ENCODE peak calls at places on chromosomes 12 and 14, in nine cellular contexts. One of them, this sample, is unnamed.
A peak's percentile ranks its signal among the peaks of the same experiment; 100 is the strongest.

GRCh38 chr12:11834104-11834812 is 184.8 kb downstream of the ETV6 start:
- DNase-seq in NCI-H1092: no peak
- DNase-seq in H4: no peak
- DNase-seq in stimulated activated CD4-positive, alpha-beta T cell treated with anti-CD3 and anti-CD28 coated beads, TNF-alpha, amount 100 ng/mL, for 48 hours: no peak
- DNase-seq in RKO: no peak
- DNase-seq in astrocyte: peak; percentile 40
- DNase-seq in COR-L47: no peak
- DNase-seq in A549: no peak
- DNase-seq in transverse colon: no peak
- DNase-seq in this sample: no peak

GRCh38 chr12:98896938-98897337 is 251.8 kb downstream of the APAF1 start:
- DNase-seq in COR-L47: no peak
- DNase-seq in NCI-H1092: no peak
- DNase-seq in A549: no peak
- DNase-seq in transverse colon: no peak
- DNase-seq in H4: no peak
- DNase-seq in astrocyte: no peak
- DNase-seq in stimulated activated CD4-positive, alpha-beta T cell treated with anti-CD3 and anti-CD28 coated beads, TNF-alpha, amount 100 ng/mL, for 48 hours: no peak
- DNase-seq in RKO: peak; percentile 2
- DNase-seq in this sample: no peak

GRCh38 chr14:74243051-74243450 is 3.8 kb downstream of the VSX2 start:
- DNase-seq in astrocyte: no peak
- DNase-seq in stimulated activated CD4-positive, alpha-beta T cell treated with anti-CD3 and anti-CD28 coated beads, TNF-alpha, amount 100 ng/mL, for 48 hours: no peak
- DNase-seq in H4: no peak
- DNase-seq in NCI-H1092: no peak
- DNase-seq in transverse colon: no peak
- DNase-seq in RKO: no peak
- DNase-seq in COR-L47: no peak
- DNase-seq in A549: no peak
- DNase-seq in this sample: no peak

GRCh38 chr12:105190530-105190929 is 45.4 kb downstream of the APPL2 start:
- DNase-seq in transverse colon: no peak
- DNase-seq in H4: no peak
- DNase-seq in NCI-H1092: no peak
- DNase-seq in COR-L47: no peak
- DNase-seq in astrocyte: no peak
- DNase-seq in RKO: no peak
- DNase-seq in A549: no peak
- DNase-seq in stimulated activated CD4-positive, alpha-beta T cell treated with anti-CD3 and anti-CD28 coated beads, TNF-alpha, amount 100 ng/mL, for 48 hours: no peak
- DNase-seq in this sample: no peak

GRCh38 chr14:67480011-67480410 is 8.5 kb downstream of the TMEM229B start:
- DNase-seq in RKO: no peak
- DNase-seq in NCI-H1092: peak; percentile 69
- DNase-seq in H4: no peak
- DNase-seq in astrocyte: no peak
- DNase-seq in transverse colon: no peak
- DNase-seq in stimulated activated CD4-positive, alpha-beta T cell treated with anti-CD3 and anti-CD28 coated beads, TNF-alpha, amount 100 ng/mL, for 48 hours: no peak
- DNase-seq in COR-L47: peak; percentile 27
- DNase-seq in A549: no peak
- DNase-seq in this sample: no peak

GRCh38 chr14:73237786-73238261 is 518 bp downstream of the PAPLN start:
- DNase-seq in A549: peak; percentile 48
- DNase-seq in COR-L47: no peak
- DNase-seq in astrocyte: no peak
- DNase-seq in transverse colon: no peak
- DNase-seq in RKO: no peak
- DNase-seq in H4: no peak
- DNase-seq in stimulated activated CD4-positive, alpha-beta T cell treated with anti-CD3 and anti-CD28 coated beads, TNF-alpha, amount 100 ng/mL, for 48 hours: no peak
- DNase-seq in NCI-H1092: no peak
- DNase-seq in this sample: no peak

GRCh38 chr12:20492251-20492728 is 124.0 kb downstream of the PDE3A start:
- DNase-seq in stimulated activated CD4-positive, alpha-beta T cell treated with anti-CD3 and anti-CD28 coated beads, TNF-alpha, amount 100 ng/mL, for 48 hours: no peak
- DNase-seq in astrocyte: peak; percentile 58
- DNase-seq in RKO: peak; percentile 80
- DNase-seq in A549: peak; percentile 21
- DNase-seq in COR-L47: no peak
- DNase-seq in NCI-H1092: no peak
- DNase-seq in H4: peak; percentile 77
- DNase-seq in transverse colon: no peak
- DNase-seq in this sample: no peak

GRCh38 chr12:65891987-65892481 is 67.8 kb downstream of the HMGA2 start:
- DNase-seq in transverse colon: peak; percentile 55
- DNase-seq in RKO: peak; percentile 100
- DNase-seq in stimulated activated CD4-positive, alpha-beta T cell treated with anti-CD3 and anti-CD28 coated beads, TNF-alpha, amount 100 ng/mL, for 48 hours: no peak
- DNase-seq in NCI-H1092: no peak
- DNase-seq in astrocyte: peak; percentile 100
- DNase-seq in A549: peak; percentile 64
- DNase-seq in H4: peak; percentile 90
- DNase-seq in COR-L47: no peak
- DNase-seq in this sample: peak; percentile 66

GRCh38 chr12:60529261-60529660 is 933.4 kb downstream of the SLC16A7 start:
- DNase-seq in transverse colon: no peak
- DNase-seq in A549: no peak
- DNase-seq in astrocyte: no peak
- DNase-seq in H4: no peak
- DNase-seq in stimulated activated CD4-positive, alpha-beta T cell treated with anti-CD3 and anti-CD28 coated beads, TNF-alpha, amount 100 ng/mL, for 48 hours: no peak
- DNase-seq in COR-L47: no peak
- DNase-seq in RKO: no peak
- DNase-seq in NCI-H1092: no peak
- DNase-seq in this sample: no peak

GRCh38 chr12:107404981-107405380 is 280.6 kb upstream of the PWP1 start:
- DNase-seq in NCI-H1092: no peak
- DNase-seq in A549: peak; percentile 40
- DNase-seq in H4: peak; percentile 72
- DNase-seq in RKO: peak; percentile 62
- DNase-seq in COR-L47: peak; percentile 36
- DNase-seq in stimulated activated CD4-positive, alpha-beta T cell treated with anti-CD3 and anti-CD28 coated beads, TNF-alpha, amount 100 ng/mL, for 48 hours: no peak
- DNase-seq in transverse colon: peak; percentile 12
- DNase-seq in astrocyte: peak; percentile 25
- DNase-seq in this sample: peak; percentile 41

GRCh38 chr12:124397399-124397679 is 102.4 kb downstream of the RFLNA start:
- DNase-seq in stimulated activated CD4-positive, alpha-beta T cell treated with anti-CD3 and anti-CD28 coated beads, TNF-alpha, amount 100 ng/mL, for 48 hours: no peak
- DNase-seq in A549: no peak
- DNase-seq in NCI-H1092: no peak
- DNase-seq in H4: no peak
- DNase-seq in COR-L47: no peak
- DNase-seq in astrocyte: no peak
- DNase-seq in transverse colon: no peak
- DNase-seq in RKO: no peak
- DNase-seq in this sample: peak; percentile 75

GRCh38 chr14:95185452-95186392 is 28.4 kb upstream of the DICER1 start:
- DNase-seq in stimulated activated CD4-positive, alpha-beta T cell treated with anti-CD3 and anti-CD28 coated beads, TNF-alpha, amount 100 ng/mL, for 48 hours: no peak
- DNase-seq in astrocyte: no peak
- DNase-seq in A549: no peak
- DNase-seq in COR-L47: no peak
- DNase-seq in RKO: no peak
- DNase-seq in H4: peak; percentile 52
- DNase-seq in NCI-H1092: no peak
- DNase-seq in transverse colon: peak; percentile 53
- DNase-seq in this sample: peak; percentile 61

GRCh38 chr12:6698352-6699046 is 2.1 kb downstream of the PIANP start:
- DNase-seq in A549: no peak
- DNase-seq in astrocyte: no peak
- DNase-seq in stimulated activated CD4-positive, alpha-beta T cell treated with anti-CD3 and anti-CD28 coated beads, TNF-alpha, amount 100 ng/mL, for 48 hours: no peak
- DNase-seq in COR-L47: no peak
- DNase-seq in NCI-H1092: no peak
- DNase-seq in transverse colon: no peak
- DNase-seq in H4: no peak
- DNase-seq in RKO: no peak
- DNase-seq in this sample: no peak

GRCh38 chr12:131075611-131076010 is 121.9 kb downstream of the ADGRD1 start:
- DNase-seq in astrocyte: no peak
- DNase-seq in COR-L47: no peak
- DNase-seq in RKO: no peak
- DNase-seq in stimulated activated CD4-positive, alpha-beta T cell treated with anti-CD3 and anti-CD28 coated beads, TNF-alpha, amount 100 ng/mL, for 48 hours: no peak
- DNase-seq in H4: no peak
- DNase-seq in transverse colon: no peak
- DNase-seq in NCI-H1092: no peak
- DNase-seq in A549: no peak
- DNase-seq in this sample: peak; percentile 10

GRCh38 chr12:121144416-121144914 is 11.8 kb downstream of the P2RX7 start:
- DNase-seq in RKO: peak; percentile 61
- DNase-seq in H4: peak; percentile 34
- DNase-seq in stimulated activated CD4-positive, alpha-beta T cell treated with anti-CD3 and anti-CD28 coated beads, TNF-alpha, amount 100 ng/mL, for 48 hours: no peak
- DNase-seq in A549: no peak
- DNase-seq in COR-L47: no peak
- DNase-seq in transverse colon: no peak
- DNase-seq in NCI-H1092: no peak
- DNase-seq in astrocyte: no peak
- DNase-seq in this sample: no peak

GRCh38 chr12:31526158-31526546 is 64.8 kb downstream of the DENND5B start:
- DNase-seq in A549: no peak
- DNase-seq in H4: no peak
- DNase-seq in COR-L47: no peak
- DNase-seq in stimulated activated CD4-positive, alpha-beta T cell treated with anti-CD3 and anti-CD28 coated beads, TNF-alpha, amount 100 ng/mL, for 48 hours: no peak
- DNase-seq in transverse colon: no peak
- DNase-seq in NCI-H1092: no peak
- DNase-seq in RKO: no peak
- DNase-seq in astrocyte: no peak
- DNase-seq in this sample: no peak

GRCh38 chr14:31024042-31024480 is 1.4 kb upstream of the AP4S1 start:
- DNase-seq in COR-L47: no peak
- DNase-seq in H4: no peak
- DNase-seq in astrocyte: no peak
- DNase-seq in NCI-H1092: no peak
- DNase-seq in stimulated activated CD4-positive, alpha-beta T cell treated with anti-CD3 and anti-CD28 coated beads, TNF-alpha, amount 100 ng/mL, for 48 hours: no peak
- DNase-seq in A549: no peak
- DNase-seq in RKO: peak; percentile 12
- DNase-seq in transverse colon: no peak
- DNase-seq in this sample: no peak

GRCh38 chr12:77113971-77114370 is 48.6 kb upstream of the E2F7 start:
- DNase-seq in H4: no peak
- DNase-seq in transverse colon: no peak
- DNase-seq in A549: no peak
- DNase-seq in stimulated activated CD4-positive, alpha-beta T cell treated with anti-CD3 and anti-CD28 coated beads, TNF-alpha, amount 100 ng/mL, for 48 hours: no peak
- DNase-seq in COR-L47: no peak
- DNase-seq in RKO: peak; percentile 47
- DNase-seq in NCI-H1092: no peak
- DNase-seq in astrocyte: peak; percentile 35
- DNase-seq in this sample: no peak

GRCh38 chr14:38808734-38809455 is 294.1 kb downstream of the SEC23A start:
- DNase-seq in RKO: no peak
- DNase-seq in A549: no peak
- DNase-seq in NCI-H1092: no peak
- DNase-seq in transverse colon: peak; percentile 86
- DNase-seq in stimulated activated CD4-positive, alpha-beta T cell treated with anti-CD3 and anti-CD28 coated beads, TNF-alpha, amount 100 ng/mL, for 48 hours: no peak
- DNase-seq in COR-L47: no peak
- DNase-seq in H4: no peak
- DNase-seq in astrocyte: no peak
- DNase-seq in this sample: no peak

GRCh38 chr12:89882051-89882450 is 173.4 kb upstream of the ATP2B1 start:
- DNase-seq in astrocyte: peak; percentile 50
- DNase-seq in A549: no peak
- DNase-seq in RKO: no peak
- DNase-seq in transverse colon: no peak
- DNase-seq in COR-L47: no peak
- DNase-seq in stimulated activated CD4-positive, alpha-beta T cell treated with anti-CD3 and anti-CD28 coated beads, TNF-alpha, amount 100 ng/mL, for 48 hours: no peak
- DNase-seq in H4: peak; percentile 49
- DNase-seq in NCI-H1092: no peak
- DNase-seq in this sample: no peak

GRCh38 chr14:90381999-90382451 is 14.8 kb upstream of the CALM1 start:
- DNase-seq in astrocyte: no peak
- DNase-seq in COR-L47: peak; percentile 81
- DNase-seq in stimulated activated CD4-positive, alpha-beta T cell treated with anti-CD3 and anti-CD28 coated beads, TNF-alpha, amount 100 ng/mL, for 48 hours: no peak
- DNase-seq in H4: no peak
- DNase-seq in NCI-H1092: peak; percentile 76
- DNase-seq in A549: no peak
- DNase-seq in RKO: no peak
- DNase-seq in transverse colon: peak; percentile 90
- DNase-seq in this sample: peak; percentile 77

GRCh38 chr12:21296751-21297406 is 37.8 kb downstream of the SLCO1A2 start:
- DNase-seq in astrocyte: peak; percentile 1
- DNase-seq in NCI-H1092: no peak
- DNase-seq in stimulated activated CD4-positive, alpha-beta T cell treated with anti-CD3 and anti-CD28 coated beads, TNF-alpha, amount 100 ng/mL, for 48 hours: no peak
- DNase-seq in A549: peak; percentile 16
- DNase-seq in transverse colon: no peak
- DNase-seq in RKO: peak; percentile 44
- DNase-seq in COR-L47: no peak
- DNase-seq in H4: no peak
- DNase-seq in this sample: no peak

GRCh38 chr12:133236144-133236543 is 467 bp upstream of the ANHX start:
- DNase-seq in astrocyte: no peak
- DNase-seq in COR-L47: no peak
- DNase-seq in A549: no peak
- DNase-seq in H4: no peak
- DNase-seq in stimulated activated CD4-positive, alpha-beta T cell treated with anti-CD3 and anti-CD28 coated beads, TNF-alpha, amount 100 ng/mL, for 48 hours: no peak
- DNase-seq in RKO: no peak
- DNase-seq in transverse colon: no peak
- DNase-seq in NCI-H1092: no peak
- DNase-seq in this sample: peak; percentile 38

GRCh38 chr14:31837056-31837455 is 240.0 kb upstream of the ARHGAP5 start:
- DNase-seq in COR-L47: no peak
- DNase-seq in NCI-H1092: no peak
- DNase-seq in RKO: no peak
- DNase-seq in H4: no peak
- DNase-seq in stimulated activated CD4-positive, alpha-beta T cell treated with anti-CD3 and anti-CD28 coated beads, TNF-alpha, amount 100 ng/mL, for 48 hours: no peak
- DNase-seq in A549: no peak
- DNase-seq in astrocyte: no peak
- DNase-seq in transverse colon: no peak
- DNase-seq in this sample: no peak

GRCh38 chr12:109706747-109707469 is 6.7 kb upstream of the FAM222A start:
- DNase-seq in stimulated activated CD4-positive, alpha-beta T cell treated with anti-CD3 and anti-CD28 coated beads, TNF-alpha, amount 100 ng/mL, for 48 hours: no peak
- DNase-seq in RKO: no peak
- DNase-seq in transverse colon: peak; percentile 41
- DNase-seq in COR-L47: peak; percentile 58
- DNase-seq in NCI-H1092: no peak
- DNase-seq in H4: no peak
- DNase-seq in astrocyte: no peak
- DNase-seq in A549: no peak
- DNase-seq in this sample: no peak

GRCh38 chr12:54189198-54189539 is 384 bp upstream of the SMUG1 start:
- DNase-seq in RKO: no peak
- DNase-seq in H4: no peak
- DNase-seq in A549: no peak
- DNase-seq in COR-L47: no peak
- DNase-seq in transverse colon: no peak
- DNase-seq in stimulated activated CD4-positive, alpha-beta T cell treated with anti-CD3 and anti-CD28 coated beads, TNF-alpha, amount 100 ng/mL, for 48 hours: no peak
- DNase-seq in NCI-H1092: no peak
- DNase-seq in astrocyte: no peak
- DNase-seq in this sample: no peak